ENCODE peak calls at places on chromosomes 11 and 22, in five cellular contexts. X is tibial nerve, Y is bronchial epithelial cell, D is brain microvascular endothelial cell, R is psoas muscle. U is an unnamed sample. For H3K36me3, the result is how much of the 10 kb centered on the place peaks cover.

GRCh38 chr22:19757140-19757984 is 3.2 kb upstream of the TBX1 start:
- DNase-seq in R (no peak), X (no peak), D (no peak), Y (no peak), U (no peak)

GRCh38 chr22:43216738-43217137 is 29.8 kb upstream of the TTLL12 start:
- DNase-seq in D (no peak), R (no peak), X (no peak), Y (no peak), U (no peak)

GRCh38 chr11:8257003-8257664 is 6.5 kb downstream of the LMO1 start:
- DNase-seq in D (no peak), X (no peak), Y (peak), R (no peak), U (no peak)

GRCh38 chr11:17552392-17553248 is 5.6 kb downstream of the OTOG start:
- DNase-seq in D (no peak), Y (no peak), X (no peak), R (no peak), U (no peak)

GRCh38 chr11:93521086-93521485 is 22.1 kb downstream of the SMCO4 start:
- DNase-seq in X (no peak), R (no peak), Y (no peak), D (no peak), U (no peak)

GRCh38 chr11:65558002-65558784 is at the start of gene LTBP3:
- DNase-seq in R (peak), X (peak), D (peak), Y (no peak), U (no peak)

GRCh38 chr11:121479355-121479754 is 26.6 kb upstream of the SORL1-AS1 start:
- DNase-seq in R (no peak), X (no peak), D (no peak), Y (no peak), U (no peak)

GRCh38 chr11:69359735-69360470 is 65.9 kb downstream of the MYEOV start:
- DNase-seq in R (no peak), Y (no peak), D (peak), X (no peak), U (no peak)

GRCh38 chr22:31753005-31753633 is 700 bp upstream of the DEPDC5 start:
- DNase-seq in X (peak), R (peak), Y (peak), D (no peak), U (no peak)

GRCh38 chr11:47904048-47904447 is 55.9 kb upstream of the NUP160 start:
- DNase-seq in Y (no peak), R (no peak), D (no peak), X (no peak), U (no peak)

GRCh38 chr11:3859373-3859881 is 4.0 kb downstream of the STIM1 start:
- DNase-seq in Y (no peak), R (peak), D (no peak), X (no peak), U (no peak)

GRCh38 chr22:29810156-29810555 is 27.9 kb downstream of the ASCC2 start:
- DNase-seq in R (no peak), X (no peak), D (no peak), Y (no peak), U (no peak)

GRCh38 chr11:3616721-3617460 is 24.9 kb downstream of the ART5 start:
- DNase-seq in X (no peak), Y (no peak), D (no peak), R (no peak), U (no peak)

GRCh38 chr22:32106930-32107329 is 52.2 kb downstream of the C22orf42 start:
- DNase-seq in D (no peak), R (no peak), Y (peak), X (no peak), U (no peak)

GRCh38 chr11:82698576-82699352 is 34.9 kb downstream of the FAM181B start:
- DNase-seq in D (no peak), X (no peak), R (no peak), Y (no peak), U (no peak)

GRCh38 chr11:116930177-116930576 is 92.8 kb upstream of the APOA1 start:
- DNase-seq in D (peak), Y (no peak), X (no peak), R (no peak), U (no peak)

GRCh38 chr11:78138694-78139421 is 568 bp downstream of the ALG8 start:
- DNase-seq in R (no peak), Y (peak), D (peak), X (no peak), U (no peak)

GRCh38 chr11:119317592-119318239 is 786 bp upstream of the MCAM start:
- DNase-seq in R (no peak), Y (peak), D (no peak), X (no peak), U (no peak)

GRCh38 chr11:119316729-119317591 is at the start of gene MCAM:
- DNase-seq in X (no peak), D (no peak), Y (no peak), R (no peak), U (no peak)

GRCh38 chr11:119316017-119316728 is 757 bp downstream of the MCAM start:
- DNase-seq in X (no peak), D (no peak), Y (no peak), R (peak), U (no peak)

GRCh38 chr11:119314748-119315138 is 2.2 kb downstream of the MCAM start:
- DNase-seq in R (no peak), D (no peak), X (no peak), Y (no peak), U (no peak)

DNA sequence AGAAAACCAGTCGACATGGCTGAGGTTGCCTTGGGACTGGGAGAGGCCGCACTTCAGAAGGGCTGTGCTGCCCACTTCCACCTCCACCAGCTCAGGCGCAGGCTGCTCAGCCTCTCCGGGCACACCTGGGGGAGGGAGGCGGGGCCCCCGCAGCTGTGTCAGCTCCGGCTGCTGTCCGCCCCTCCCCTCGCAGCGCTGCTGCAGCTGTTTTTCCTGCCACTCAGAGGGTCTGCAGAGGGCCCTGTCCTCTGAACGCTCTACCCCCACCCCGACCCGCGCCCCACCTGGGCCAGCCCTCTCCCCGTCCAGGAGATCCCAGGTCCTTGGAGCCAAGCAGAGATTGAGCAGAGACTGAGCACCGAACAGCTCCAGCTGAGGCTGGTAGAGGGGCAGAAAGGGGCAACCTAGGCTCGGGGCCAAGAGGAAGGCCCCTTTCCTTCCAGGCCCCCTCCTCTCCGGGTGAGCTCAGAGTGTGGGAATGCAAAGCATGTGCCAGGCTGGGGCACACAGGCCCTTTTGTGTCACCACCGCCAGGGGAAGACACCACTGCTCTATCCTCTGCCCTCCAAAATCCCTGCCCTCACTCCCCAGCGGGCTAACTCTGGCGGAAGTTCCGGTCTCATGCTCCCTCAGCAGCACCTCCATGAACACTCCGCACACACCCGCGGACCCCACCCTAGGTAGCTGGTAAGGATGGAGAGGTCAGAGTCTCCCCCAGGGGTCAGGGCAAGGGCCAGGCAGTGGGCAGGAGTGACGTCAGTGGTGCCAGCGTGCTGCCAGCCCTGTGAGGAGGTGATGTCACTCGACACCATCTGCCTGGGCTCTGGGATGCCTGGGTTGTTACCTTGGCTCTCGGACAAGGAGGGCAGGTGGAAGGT is 1.6 kb downstream of the MCAM start:
- DNase-seq in R (no peak), D (no peak), X (no peak), Y (no peak), U (no peak)
- H3K4me3 ChIP-seq in R (peak), D (peak), X (peak), Y (peak), U (peak)

DNA sequence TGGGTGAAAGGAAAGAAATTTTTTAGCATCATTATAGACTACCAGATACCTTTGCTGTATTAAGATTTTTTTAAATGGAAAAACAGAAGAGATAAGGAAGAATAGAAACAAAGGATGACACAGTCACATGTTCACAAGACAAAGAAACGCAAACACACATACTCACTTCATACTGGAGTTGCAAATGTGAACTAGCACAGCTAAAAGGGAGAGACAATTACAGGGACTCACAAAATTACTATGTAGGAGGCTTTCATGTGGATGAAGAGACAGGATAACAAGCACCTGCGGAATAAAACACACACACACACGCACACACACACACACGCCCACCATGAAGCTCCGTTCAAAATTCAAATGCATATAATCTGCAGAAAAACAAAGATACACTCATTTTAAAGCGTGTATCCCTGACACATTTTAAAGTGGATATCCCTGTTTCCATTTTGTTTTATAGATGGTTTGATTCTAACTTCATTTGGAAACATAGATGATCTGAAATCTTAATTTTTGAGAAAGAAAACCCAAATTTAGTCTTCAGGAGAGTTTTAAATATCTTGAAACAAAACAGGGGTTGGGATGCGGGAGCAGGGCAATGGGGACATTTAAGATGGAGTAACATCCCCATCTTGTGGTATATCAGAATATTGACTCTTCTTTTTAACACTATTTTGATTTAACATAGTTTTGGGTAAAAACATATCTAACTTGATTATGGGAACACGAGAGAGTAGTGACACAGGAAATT is 36.7 kb downstream of the JRKL start:
- DNase-seq in D (no peak), X (no peak), Y (peak), R (no peak), U (no peak)
- TF ChIP-seq CTCF in D (peak), X (peak), Y (peak), R (peak), U (peak)

GRCh38 chr11:130546901-130547694 is 98.7 kb downstream of the ADAMTS15 start:
- DNase-seq in D (no peak), X (no peak), Y (no peak), R (no peak), U (no peak)

GRCh38 chr11:130546438-130546837 is 98.0 kb downstream of the ADAMTS15 start:
- DNase-seq in Y (no peak), D (no peak), X (no peak), R (no peak), U (no peak)

GRCh38 chr11:130544266-130544665 is 95.8 kb downstream of the ADAMTS15 start:
- DNase-seq in R (no peak), X (no peak), Y (no peak), D (no peak), U (no peak)

GRCh38 chr11:130547761-130548490 is 99.5 kb downstream of the ADAMTS15 start:
- DNase-seq in X (no peak), Y (no peak), D (no peak), R (no peak), U (no peak)

GRCh38 chr11:130545449-130546072 is 97.1 kb downstream of the ADAMTS15 start:
- DNase-seq in Y (no peak), X (no peak), D (no peak), R (no peak), U (no peak)
- H3K36me3 ChIP-seq in Y (under half), X (under half), D (under half), R (under half), U (under half)

GRCh38 chr11:21180194-21180593 is 510.8 kb downstream of the NELL1 start:
- DNase-seq in D (no peak), R (no peak), X (no peak), Y (no peak), U (no peak)
- H3K4me3 ChIP-seq in D (no peak), R (no peak), X (no peak), Y (no peak), U (no peak)

DNA sequence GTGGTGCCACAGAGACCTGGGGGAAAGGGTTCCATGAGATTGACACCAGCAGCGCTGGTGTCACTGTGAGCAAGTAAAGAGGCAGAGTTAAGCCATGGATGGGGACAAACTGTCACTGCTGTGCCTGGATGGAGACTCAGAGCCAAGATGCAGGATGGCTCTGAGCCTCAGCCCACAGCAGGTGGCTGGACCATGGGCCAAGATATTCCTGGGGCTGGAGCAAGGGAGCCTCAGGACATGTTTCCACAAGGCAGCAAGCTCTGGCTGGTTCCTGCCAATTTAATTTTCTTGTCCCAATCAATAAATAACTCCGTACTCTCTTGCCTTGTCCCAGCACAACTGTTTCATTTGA is 23.0 kb downstream of the MYO18B start:
- DNase-seq in Y (no peak), R (peak), X (no peak), D (no peak), U (no peak)
- TF ChIP-seq CTCF in Y (no peak), R (no peak), X (no peak), D (no peak), U (no peak)

GRCh38 chr11:66693356-66694055 is 15.8 kb upstream of the RBM4B start:
- DNase-seq in X (no peak), R (no peak), Y (no peak), D (no peak), U (no peak)
- H3K36me3 ChIP-seq in X (under half), R (under half), Y (under half), D (under half), U (under half)

GRCh38 chr11:811446-812245 is 1.9 kb downstream of the RPLP2 start:
- DNase-seq in D (no peak), Y (no peak), X (no peak), R (no peak), U (no peak)
- H3K4me3 ChIP-seq in D (peak), Y (no peak), X (no peak), R (peak), U (no peak)

GRCh38 chr11:36376888-36377758 is 81.0 kb downstream of the PRR5L start:
- DNase-seq in R (peak), Y (no peak), X (peak), D (peak), U (no peak)

GRCh38 chr11:36376315-36376887 is 80.3 kb downstream of the PRR5L start:
- DNase-seq in X (no peak), R (no peak), Y (no peak), D (no peak), U (no peak)

GRCh38 chr11:36379653-36380052 is 83.6 kb downstream of the PRR5L start:
- DNase-seq in R (no peak), Y (peak), D (no peak), X (no peak), U (no peak)

GRCh38 chr11:36375348-36376314 is 79.5 kb downstream of the PRR5L start:
- DNase-seq in D (no peak), X (no peak), Y (no peak), R (no peak), U (no peak)

GRCh38 chr11:36377759-36378553 is 81.9 kb downstream of the PRR5L start:
- DNase-seq in Y (no peak), D (no peak), R (no peak), X (no peak), U (no peak)
- TF ChIP-seq CTCF in Y (no peak), D (no peak), R (no peak), X (no peak), U (no peak)

GRCh38 chr11:34630544-34630943 is 9.7 kb downstream of the EHF start:
- DNase-seq in Y (no peak), X (no peak), R (no peak), D (no peak), U (no peak)

GRCh38 chr11:34631737-34632104 is 10.8 kb downstream of the EHF start:
- DNase-seq in D (no peak), Y (no peak), X (no peak), R (no peak), U (no peak)

GRCh38 chr11:34631297-34631696 is 10.4 kb downstream of the EHF start:
- DNase-seq in X (no peak), D (no peak), Y (no peak), R (no peak), U (no peak)

GRCh38 chr11:34633640-34633989 is 12.7 kb downstream of the EHF start:
- DNase-seq in Y (no peak), D (no peak), X (no peak), R (no peak), U (no peak)

DNA sequence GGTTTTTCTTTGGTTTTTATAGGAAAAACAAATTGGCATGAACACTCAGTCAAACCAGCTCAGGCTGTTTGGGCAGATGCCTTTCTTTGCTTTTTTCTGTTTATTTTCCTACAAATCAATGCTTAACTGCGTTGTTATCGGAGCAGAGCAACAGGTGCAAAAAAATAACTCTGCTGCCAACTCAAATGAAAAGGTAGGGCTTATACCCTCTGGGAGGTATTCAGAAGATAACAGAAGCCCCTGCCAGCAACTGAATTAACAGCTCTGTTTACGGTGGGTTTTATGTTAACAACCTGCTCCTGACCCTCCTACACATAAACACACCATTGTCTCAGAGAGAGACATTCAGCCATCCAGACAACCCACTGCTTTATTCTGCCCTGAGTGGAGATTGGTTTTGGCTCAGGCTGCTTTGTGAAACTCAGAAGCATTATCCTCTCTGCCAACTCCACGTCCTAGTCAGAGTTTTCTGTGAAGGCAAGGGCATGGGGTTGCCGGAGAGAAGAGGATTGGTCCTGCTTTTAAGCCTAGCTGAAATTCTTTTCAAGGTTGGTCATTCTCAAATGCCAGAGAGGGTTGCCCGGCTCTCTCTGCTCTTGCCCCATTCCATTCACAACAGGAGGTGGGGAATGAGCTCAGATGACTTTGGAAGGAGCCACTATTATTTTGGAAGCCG is 11.3 kb downstream of the EHF start:
- DNase-seq in D (no peak), Y (no peak), R (peak), X (no peak), U (no peak)
- H3K36me3 ChIP-seq in D (under half), Y (under half), R (under half), X (under half), U (under half)